ENCODE peak calls at places on chromosomes 6 and 20, in ten cellular contexts. One of them, this sample, is unnamed.

GRCh38 chr6:786946-787763 is 94.2 kb upstream of the EXOC2 start:
- DNase-seq in ovary: no peak
- DNase-seq in endothelial cell of umbilical vein: peak; percentile 29
- DNase-seq in IMR-90: peak; percentile 3
- DNase-seq in heart left ventricle: no peak
- DNase-seq in prostate gland: no peak
- DNase-seq in right lobe of liver: no peak
- DNase-seq in tibial nerve: no peak
- DNase-seq in HCT116: peak; percentile 19
- DNase-seq in breast epithelium: no peak
- DNase-seq in this sample: no peak

GRCh38 chr20:25058797-25059486 is 1.0 kb upstream of the ACSS1 start:
- DNase-seq in HCT116: no peak
- DNase-seq in ovary: no peak
- DNase-seq in IMR-90: peak; percentile 3
- DNase-seq in breast epithelium: no peak
- DNase-seq in heart left ventricle: peak; percentile 65
- DNase-seq in prostate gland: peak; percentile 42
- DNase-seq in tibial nerve: no peak
- DNase-seq in right lobe of liver: no peak
- DNase-seq in endothelial cell of umbilical vein: peak; percentile 20
- DNase-seq in this sample: peak; percentile 77

GRCh38 chr6:23077797-23078196 is 508.4 kb downstream of the HDGFL1 start:
- DNase-seq in HCT116: no peak
- DNase-seq in ovary: no peak
- DNase-seq in heart left ventricle: no peak
- DNase-seq in IMR-90: no peak
- DNase-seq in right lobe of liver: no peak
- DNase-seq in endothelial cell of umbilical vein: no peak
- DNase-seq in prostate gland: no peak
- DNase-seq in breast epithelium: no peak
- DNase-seq in tibial nerve: no peak
- DNase-seq in this sample: no peak

GRCh38 chr6:90599151-90599550 is 12.3 kb upstream of the MAP3K7 start:
- DNase-seq in IMR-90: no peak
- DNase-seq in heart left ventricle: no peak
- DNase-seq in HCT116: no peak
- DNase-seq in endothelial cell of umbilical vein: no peak
- DNase-seq in ovary: no peak
- DNase-seq in breast epithelium: no peak
- DNase-seq in right lobe of liver: no peak
- DNase-seq in tibial nerve: no peak
- DNase-seq in prostate gland: no peak
- DNase-seq in this sample: no peak

GRCh38 chr6:137261393-137262154 is 42.4 kb upstream of the IFNGR1 start:
- DNase-seq in prostate gland: peak; percentile 15
- DNase-seq in right lobe of liver: no peak
- DNase-seq in endothelial cell of umbilical vein: peak; percentile 58
- DNase-seq in heart left ventricle: no peak
- DNase-seq in breast epithelium: no peak
- DNase-seq in tibial nerve: no peak
- DNase-seq in HCT116: no peak
- DNase-seq in IMR-90: peak; percentile 54
- DNase-seq in ovary: no peak
- DNase-seq in this sample: no peak

GRCh38 chr6:30202366-30202765 is 10.8 kb downstream of the TRIM26 start:
- DNase-seq in IMR-90: no peak
- DNase-seq in endothelial cell of umbilical vein: no peak
- DNase-seq in tibial nerve: no peak
- DNase-seq in breast epithelium: no peak
- DNase-seq in HCT116: no peak
- DNase-seq in heart left ventricle: no peak
- DNase-seq in prostate gland: no peak
- DNase-seq in right lobe of liver: no peak
- DNase-seq in ovary: no peak
- DNase-seq in this sample: no peak

GRCh38 chr20:47360207-47360488 is 3.6 kb upstream of the ZMYND8 start:
- DNase-seq in HCT116: no peak
- DNase-seq in endothelial cell of umbilical vein: no peak
- DNase-seq in breast epithelium: peak; percentile 87
- DNase-seq in right lobe of liver: peak; percentile 41
- DNase-seq in prostate gland: peak; percentile 90
- DNase-seq in ovary: no peak
- DNase-seq in tibial nerve: peak; percentile 73
- DNase-seq in IMR-90: peak; percentile 64
- DNase-seq in heart left ventricle: no peak
- DNase-seq in this sample: peak; percentile 31

GRCh38 chr6:126091507-126091906 is 105.2 kb downstream of the TRMT11 start:
- DNase-seq in heart left ventricle: no peak
- DNase-seq in endothelial cell of umbilical vein: no peak
- DNase-seq in HCT116: no peak
- DNase-seq in ovary: no peak
- DNase-seq in breast epithelium: no peak
- DNase-seq in tibial nerve: no peak
- DNase-seq in IMR-90: no peak
- DNase-seq in prostate gland: no peak
- DNase-seq in right lobe of liver: no peak
- DNase-seq in this sample: no peak

GRCh38 chr6:167655174-167655821 is 171.4 kb upstream of the AFDN start:
- DNase-seq in IMR-90: no peak
- DNase-seq in prostate gland: no peak
- DNase-seq in ovary: no peak
- DNase-seq in breast epithelium: no peak
- DNase-seq in right lobe of liver: no peak
- DNase-seq in endothelial cell of umbilical vein: no peak
- DNase-seq in HCT116: no peak
- DNase-seq in tibial nerve: no peak
- DNase-seq in heart left ventricle: no peak
- DNase-seq in this sample: no peak

GRCh38 chr20:64057628-64058498 is 5.1 kb upstream of the TCEA2 start:
- DNase-seq in heart left ventricle: peak; percentile 89
- DNase-seq in breast epithelium: peak; percentile 43
- DNase-seq in HCT116: no peak
- DNase-seq in tibial nerve: peak; percentile 63
- DNase-seq in IMR-90: peak; percentile 40
- DNase-seq in prostate gland: peak; percentile 53
- DNase-seq in right lobe of liver: no peak
- DNase-seq in ovary: peak; percentile 78
- DNase-seq in endothelial cell of umbilical vein: peak; percentile 79
- DNase-seq in this sample: peak; percentile 95

GRCh38 chr6:52299598-52300144 is 15.1 kb upstream of the MCM3 start:
- DNase-seq in tibial nerve: no peak
- DNase-seq in prostate gland: no peak
- DNase-seq in HCT116: no peak
- DNase-seq in breast epithelium: no peak
- DNase-seq in heart left ventricle: no peak
- DNase-seq in endothelial cell of umbilical vein: no peak
- DNase-seq in IMR-90: no peak
- DNase-seq in right lobe of liver: no peak
- DNase-seq in ovary: no peak
- DNase-seq in this sample: no peak

GRCh38 chr6:2589171-2589661 is 161.5 kb downstream of the MYLK4 start:
- DNase-seq in prostate gland: no peak
- DNase-seq in heart left ventricle: no peak
- DNase-seq in tibial nerve: no peak
- DNase-seq in ovary: no peak
- DNase-seq in endothelial cell of umbilical vein: no peak
- DNase-seq in HCT116: no peak
- DNase-seq in breast epithelium: no peak
- DNase-seq in IMR-90: no peak
- DNase-seq in right lobe of liver: no peak
- DNase-seq in this sample: no peak

GRCh38 chr6:117602151-117602898 is at the start of gene GOPC:
- DNase-seq in prostate gland: peak; percentile 94
- DNase-seq in heart left ventricle: peak; percentile 98
- DNase-seq in right lobe of liver: peak; percentile 98
- DNase-seq in ovary: peak; percentile 95
- DNase-seq in tibial nerve: peak; percentile 90
- DNase-seq in HCT116: peak; percentile 95
- DNase-seq in breast epithelium: peak; percentile 96
- DNase-seq in IMR-90: peak; percentile 98
- DNase-seq in endothelial cell of umbilical vein: peak; percentile 99
- DNase-seq in this sample: peak; percentile 98

GRCh38 chr6:98471444-98471843 is 362.9 kb upstream of the POU3F2 start:
- DNase-seq in right lobe of liver: no peak
- DNase-seq in IMR-90: no peak
- DNase-seq in heart left ventricle: no peak
- DNase-seq in prostate gland: no peak
- DNase-seq in breast epithelium: no peak
- DNase-seq in HCT116: no peak
- DNase-seq in ovary: no peak
- DNase-seq in endothelial cell of umbilical vein: no peak
- DNase-seq in tibial nerve: no peak
- DNase-seq in this sample: no peak

GRCh38 chr6:41736207-41736710 is 851 bp upstream of the TFEB start:
- DNase-seq in HCT116: no peak
- DNase-seq in prostate gland: no peak
- DNase-seq in heart left ventricle: no peak
- DNase-seq in right lobe of liver: peak; percentile 5
- DNase-seq in endothelial cell of umbilical vein: peak; percentile 26
- DNase-seq in tibial nerve: no peak
- DNase-seq in ovary: no peak
- DNase-seq in IMR-90: no peak
- DNase-seq in breast epithelium: no peak
- DNase-seq in this sample: peak; percentile 68

GRCh38 chr6:1608976-1609661 is 596 bp upstream of the FOXC1 start:
- DNase-seq in ovary: peak; percentile 62
- DNase-seq in prostate gland: no peak
- DNase-seq in tibial nerve: no peak
- DNase-seq in breast epithelium: no peak
- DNase-seq in HCT116: no peak
- DNase-seq in heart left ventricle: peak; percentile 73
- DNase-seq in endothelial cell of umbilical vein: peak; percentile 51
- DNase-seq in right lobe of liver: no peak
- DNase-seq in IMR-90: peak; percentile 8
- DNase-seq in this sample: peak; percentile 79

GRCh38 chr6:111861321-111861938 is 11.8 kb downstream of the FYN start:
- DNase-seq in heart left ventricle: no peak
- DNase-seq in prostate gland: no peak
- DNase-seq in endothelial cell of umbilical vein: no peak
- DNase-seq in breast epithelium: no peak
- DNase-seq in right lobe of liver: no peak
- DNase-seq in IMR-90: no peak
- DNase-seq in HCT116: no peak
- DNase-seq in tibial nerve: no peak
- DNase-seq in ovary: no peak
- DNase-seq in this sample: no peak

GRCh38 chr20:41003143-41003932 is 25.3 kb upstream of the TOP1 start:
- DNase-seq in heart left ventricle: no peak
- DNase-seq in prostate gland: peak; percentile 82
- DNase-seq in right lobe of liver: no peak
- DNase-seq in IMR-90: peak; percentile 99
- DNase-seq in tibial nerve: peak; percentile 90
- DNase-seq in HCT116: peak; percentile 98
- DNase-seq in endothelial cell of umbilical vein: peak; percentile 96
- DNase-seq in breast epithelium: peak; percentile 80
- DNase-seq in ovary: no peak
- DNase-seq in this sample: no peak

GRCh38 chr6:119148825-119149525 is 70.5 kb upstream of the FAM184A start:
- DNase-seq in prostate gland: no peak
- DNase-seq in IMR-90: peak; percentile 51
- DNase-seq in ovary: no peak
- DNase-seq in breast epithelium: no peak
- DNase-seq in right lobe of liver: no peak
- DNase-seq in heart left ventricle: no peak
- DNase-seq in HCT116: no peak
- DNase-seq in tibial nerve: no peak
- DNase-seq in endothelial cell of umbilical vein: no peak
- DNase-seq in this sample: no peak

DNA sequence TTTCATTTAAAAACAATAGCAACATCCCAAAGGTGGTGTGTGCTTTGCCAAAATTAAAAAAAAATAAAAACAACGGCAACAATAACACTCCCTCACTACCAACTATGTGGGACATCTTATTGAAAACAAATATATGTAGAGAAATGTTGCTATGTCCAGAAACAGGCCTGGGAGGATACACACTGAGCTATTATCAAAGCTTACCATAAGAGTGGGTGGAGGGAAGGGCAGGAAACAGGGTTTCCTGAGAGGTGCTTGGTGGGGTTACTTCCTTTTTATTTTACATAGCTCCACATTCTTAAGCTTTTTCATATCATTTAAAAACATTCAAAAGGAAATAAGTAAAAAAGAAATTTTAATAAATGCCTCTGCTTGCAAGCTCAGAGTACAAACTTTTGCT is 150.0 kb upstream of the RIPOR2 start:
- DNase-seq in IMR-90: no peak
- DNase-seq in breast epithelium: no peak
- DNase-seq in ovary: no peak
- DNase-seq in HCT116: no peak
- DNase-seq in prostate gland: no peak
- DNase-seq in right lobe of liver: no peak
- DNase-seq in heart left ventricle: no peak
- DNase-seq in endothelial cell of umbilical vein: peak; percentile 95
- DNase-seq in tibial nerve: no peak
- DNase-seq in this sample: no peak
- H3K27ac ChIP-seq in IMR-90: no peak overlapping the region
- H3K27ac ChIP-seq in breast epithelium: no peak overlapping the region
- H3K27ac ChIP-seq in ovary: no peak overlapping the region
- H3K27ac ChIP-seq in HCT116: no peak overlapping the region
- H3K27ac ChIP-seq in prostate gland: no peak overlapping the region
- H3K27ac ChIP-seq in right lobe of liver: no peak overlapping the region
- H3K27ac ChIP-seq in heart left ventricle: peak overlapping the region; percentile 70
- H3K27ac ChIP-seq in endothelial cell of umbilical vein: peak overlapping the region; percentile 68
- H3K27ac ChIP-seq in tibial nerve: no peak overlapping the region
- H3K27ac ChIP-seq in this sample: peak overlapping the region; percentile 57

GRCh38 chr6:144344651-144345050 is 59.5 kb downstream of the UTRN start:
- DNase-seq in HCT116: no peak
- DNase-seq in prostate gland: no peak
- DNase-seq in endothelial cell of umbilical vein: no peak
- DNase-seq in tibial nerve: no peak
- DNase-seq in breast epithelium: no peak
- DNase-seq in heart left ventricle: no peak
- DNase-seq in ovary: no peak
- DNase-seq in IMR-90: no peak
- DNase-seq in right lobe of liver: no peak
- DNase-seq in this sample: no peak
- H3K4me3 ChIP-seq in HCT116: no peak overlapping the region
- H3K4me3 ChIP-seq in prostate gland: no peak overlapping the region
- H3K4me3 ChIP-seq in endothelial cell of umbilical vein: peak overlapping the region; percentile 81
- H3K4me3 ChIP-seq in tibial nerve: peak overlapping the region; percentile 13
- H3K4me3 ChIP-seq in breast epithelium: no peak overlapping the region
- H3K4me3 ChIP-seq in heart left ventricle: peak overlapping the region; percentile 48
- H3K4me3 ChIP-seq in ovary: no peak overlapping the region
- H3K4me3 ChIP-seq in IMR-90: no peak overlapping the region
- H3K4me3 ChIP-seq in right lobe of liver: no peak overlapping the region
- H3K4me3 ChIP-seq in this sample: peak overlapping the region; percentile 50

GRCh38 chr6:37459981-37460800 is 27.2 kb downstream of the CMTR1 start:
- DNase-seq in ovary: no peak
- DNase-seq in IMR-90: no peak
- DNase-seq in tibial nerve: no peak
- DNase-seq in breast epithelium: no peak
- DNase-seq in right lobe of liver: no peak
- DNase-seq in heart left ventricle: no peak
- DNase-seq in endothelial cell of umbilical vein: no peak
- DNase-seq in HCT116: no peak
- DNase-seq in prostate gland: no peak
- DNase-seq in this sample: no peak
- TF ChIP-seq POLR2A in ovary: no peak
- TF ChIP-seq POLR2A in IMR-90: no peak
- TF ChIP-seq POLR2A in tibial nerve: no peak
- TF ChIP-seq POLR2A in breast epithelium: no peak
- TF ChIP-seq POLR2A in right lobe of liver: no peak
- TF ChIP-seq POLR2A in heart left ventricle: no peak
- TF ChIP-seq POLR2A in endothelial cell of umbilical vein: no peak
- TF ChIP-seq POLR2A in HCT116: no peak
- TF ChIP-seq POLR2A in prostate gland: no peak
- TF ChIP-seq POLR2A in this sample: no peak

GRCh38 chr6:156950084-156950483 is 172.9 kb downstream of the ARID1B start:
- DNase-seq in HCT116: no peak
- DNase-seq in prostate gland: no peak
- DNase-seq in ovary: no peak
- DNase-seq in breast epithelium: no peak
- DNase-seq in endothelial cell of umbilical vein: no peak
- DNase-seq in tibial nerve: no peak
- DNase-seq in right lobe of liver: no peak
- DNase-seq in heart left ventricle: no peak
- DNase-seq in IMR-90: no peak
- DNase-seq in this sample: no peak
- H3K27ac ChIP-seq in HCT116: no peak overlapping the region
- H3K27ac ChIP-seq in prostate gland: no peak overlapping the region
- H3K27ac ChIP-seq in ovary: no peak overlapping the region
- H3K27ac ChIP-seq in breast epithelium: no peak overlapping the region
- H3K27ac ChIP-seq in endothelial cell of umbilical vein: no peak overlapping the region
- H3K27ac ChIP-seq in tibial nerve: no peak overlapping the region
- H3K27ac ChIP-seq in right lobe of liver: no peak overlapping the region
- H3K27ac ChIP-seq in heart left ventricle: no peak overlapping the region
- H3K27ac ChIP-seq in IMR-90: no peak overlapping the region
- H3K27ac ChIP-seq in this sample: no peak overlapping the region